ENCODE peak calls at places on chromosomes 16 and 17, in four cellular contexts. Q, Y, V and K are unnamed samples. For H3K79me2, H3K4me1 and H3K9me3, the result is how much of the 10 kb centered on the place peaks cover.

GRCh38 chr17:49992191-49992932 is 2.7 kb downstream of the DLX3 start:
- DNase-seq in Q (no peak), V (no peak), Y (no peak), K (peak)

GRCh38 chr16:69338557-69339288 is 641 bp downstream of the COG8 start:
- DNase-seq in V (no peak), Y (peak), Q (no peak), K (no peak)

GRCh38 chr17:7043544-7044268 is at the start of gene SLC16A11:
- DNase-seq in V (no peak), Y (peak), Q (no peak), K (peak)

GRCh38 chr17:79633154-79633553 is 22.3 kb upstream of the RBFOX3 start:
- DNase-seq in Q (no peak), Y (no peak), V (no peak), K (no peak)

GRCh38 chr16:29230671-29231091 is 175.8 kb downstream of the NPIPB11 start:
- DNase-seq in Q (peak), V (no peak), Y (no peak), K (peak)

GRCh38 chr16:2042666-2043295 is 4.9 kb downstream of the NTHL1 start:
- DNase-seq in Y (no peak), V (no peak), Q (no peak), K (no peak)

GRCh38 chr16:54177857-54178490 is 108.6 kb downstream of the IRX3 start:
- DNase-seq in V (no peak), Q (no peak), Y (no peak), K (no peak)

GRCh38 chr17:76532072-76532651 is 5.3 kb downstream of the CYGB start:
- DNase-seq in V (no peak), Q (no peak), Y (no peak), K (no peak)

GRCh38 chr17:13352747-13353415 is 248.8 kb downstream of the HS3ST3A1 start:
- DNase-seq in Y (no peak), V (no peak), Q (no peak), K (no peak)

GRCh38 chr17:78763561-78763960 is 18.5 kb downstream of the CYTH1 start:
- DNase-seq in Q (no peak), V (no peak), Y (no peak), K (no peak)

GRCh38 chr16:71384073-71384724 is 25.7 kb downstream of the CALB2 start:
- DNase-seq in V (no peak), Q (no peak), Y (no peak), K (no peak)

GRCh38 chr17:44878627-44879221 is 20.5 kb downstream of the EFTUD2 start:
- DNase-seq in V (peak), Q (peak), Y (peak), K (peak)

GRCh38 chr17:3316836-3317235 is 18.7 kb upstream of the OR3A1 start:
- DNase-seq in Y (no peak), Q (no peak), V (no peak), K (no peak)

GRCh38 chr17:40646791-40647548 is 648 bp downstream of the SMARCE1 start:
- DNase-seq in Q (no peak), Y (peak), V (peak), K (peak)

GRCh38 chr16:12539185-12539929 is 264.3 kb downstream of the CPPED1 start:
- DNase-seq in V (no peak), Q (peak), Y (no peak), K (no peak)

GRCh38 chr17:82271401-82271800 is 2.1 kb downstream of the CSNK1D start:
- DNase-seq in Y (no peak), V (no peak), Q (no peak), K (no peak)

GRCh38 chr17:82274134-82275020 is 877 bp upstream of the CSNK1D start:
- DNase-seq in V (no peak), Q (no peak), Y (no peak), K (no peak)

GRCh38 chr17:82272495-82273326 is 789 bp downstream of the CSNK1D start:
- DNase-seq in Q (no peak), Y (peak), V (no peak), K (peak)

GRCh38 chr17:82275326-82275725 is 1.8 kb upstream of the CSNK1D start:
- DNase-seq in Q (no peak), Y (no peak), V (no peak), K (no peak)

GRCh38 chr17:82273327-82274133 is at the start of gene CSNK1D:
- DNase-seq in Q (peak), V (peak), Y (peak), K (peak)
- H3K79me2 ChIP-seq in Q (under half), V (under half), Y (under half), K (under half)

GRCh38 chr17:75110307-75110937 is 653 bp downstream of the ARMC7 start:
- DNase-seq in Q (no peak), Y (no peak), V (no peak), K (peak)
- H3K4me1 ChIP-seq in Q (under half), Y (under half), V (under half), K (under half)

DNA sequence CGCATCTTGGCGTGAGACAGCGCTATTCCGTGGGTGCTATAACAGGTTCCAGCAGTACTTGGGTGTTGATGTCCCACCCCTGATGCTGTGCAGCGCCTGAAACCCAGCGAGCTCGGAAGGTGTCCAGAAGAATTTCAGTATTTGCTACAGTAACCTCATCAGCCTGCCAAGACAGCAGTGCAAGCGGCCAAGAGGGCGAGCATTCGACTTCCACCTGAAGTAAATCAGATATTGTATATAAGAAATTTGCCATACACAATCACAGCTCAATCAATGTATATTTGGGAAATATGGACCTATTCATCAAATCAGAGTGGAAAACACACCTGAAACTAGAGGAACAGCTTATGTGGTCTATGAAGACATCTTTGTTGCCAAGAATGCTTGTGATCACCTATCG is 13.0 kb downstream of the APPBP2 start:
- DNase-seq in Q (no peak), Y (no peak), V (no peak), K (no peak)
- H3K9me3 ChIP-seq in Q (under half), Y (under half), V (under half), K (under half)

GRCh38 chr17:57601328-57601727 is 143.8 kb downstream of the CCDC182 start:
- DNase-seq in V (no peak), Q (no peak), Y (no peak), K (no peak)
- H3K79me2 ChIP-seq in V (under half), Q (under half), Y (under half), K (under half)

DNA sequence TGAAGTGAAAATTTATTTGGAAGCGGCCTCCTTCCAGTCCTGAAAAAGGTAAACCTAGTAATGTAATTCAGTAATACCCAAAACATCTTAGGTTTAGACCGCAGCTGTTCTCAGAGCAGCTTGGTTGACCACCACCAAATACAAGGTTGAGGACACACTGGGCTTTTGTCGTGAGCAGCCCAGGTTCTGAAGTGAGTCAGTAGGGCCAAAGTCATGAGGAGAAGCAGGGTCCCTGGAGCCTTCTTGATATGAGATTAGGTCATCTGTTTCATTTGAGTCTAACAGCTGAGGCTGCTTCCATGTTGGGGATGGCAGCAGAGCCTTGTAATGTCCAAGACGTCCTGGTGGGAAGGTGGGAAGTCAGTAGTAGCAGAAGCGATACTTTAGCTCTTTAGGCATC is 2.2 kb downstream of the ALKBH5 start:
- DNase-seq in V (no peak), Y (no peak), Q (peak), K (no peak)
- H3K4me1 ChIP-seq in V (under half), Y (under half), Q (under half), K (under half)

DNA sequence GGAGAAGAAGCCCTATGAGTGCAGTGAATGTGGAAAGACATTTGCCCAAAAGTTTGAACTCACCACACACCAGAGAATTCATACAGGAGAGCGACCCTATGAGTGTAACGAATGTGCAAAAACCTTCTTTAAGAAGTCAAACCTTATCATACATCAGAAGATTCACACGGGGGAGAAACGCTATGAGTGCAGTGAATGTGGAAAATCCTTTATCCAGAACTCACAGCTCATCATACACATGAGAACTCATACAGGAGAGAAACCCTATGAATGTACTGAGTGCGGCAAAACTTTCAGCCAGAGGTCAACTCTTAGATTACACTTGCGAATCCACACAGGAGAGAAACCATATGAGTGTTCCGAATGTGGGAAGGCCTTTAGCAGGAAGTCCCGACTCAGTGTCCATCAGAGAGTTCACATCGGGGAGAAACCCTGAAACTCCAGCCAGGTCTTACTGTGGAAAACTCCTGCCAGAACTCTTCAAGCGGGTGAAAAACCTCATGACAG is 21.6 kb downstream of the ZFP1 start:
- DNase-seq in Q (no peak), Y (no peak), V (no peak), K (no peak)
- H3K9me3 ChIP-seq in Q (under half), Y (under half), V (under half), K (under half)

DNA sequence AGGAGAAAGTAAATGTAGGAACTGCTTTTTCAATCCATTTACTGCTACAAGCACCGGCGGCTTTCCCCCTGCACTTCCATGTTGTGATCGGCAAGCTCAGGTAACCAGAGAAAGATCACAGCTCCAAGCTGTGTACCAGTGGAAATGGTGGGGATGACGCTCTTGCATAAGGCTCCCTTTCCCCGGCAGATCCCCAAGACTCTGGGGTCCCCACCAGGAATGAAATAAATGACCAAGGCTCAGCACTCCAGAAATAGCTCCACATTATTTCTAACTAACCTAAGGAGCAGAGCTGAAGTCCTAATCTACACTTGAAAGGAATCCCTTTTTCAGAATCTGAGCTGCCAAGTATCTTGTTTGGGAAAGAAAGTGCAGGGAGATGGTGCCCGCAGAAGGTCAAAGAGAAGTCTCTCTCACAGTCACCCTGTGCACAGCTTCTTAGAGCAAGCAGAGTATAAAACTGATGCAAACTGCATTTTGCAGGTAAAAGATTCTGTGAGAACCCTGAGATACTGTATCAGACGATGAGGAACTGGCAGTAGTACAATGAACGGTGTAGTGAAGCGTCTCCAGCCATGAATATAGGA is 11.1 kb downstream of the GRB2 start:
- DNase-seq in V (no peak), Q (no peak), Y (no peak), K (no peak)
- H3K79me2 ChIP-seq in V (half or more), Q (half or more), Y (half or more), K (half or more)

GRCh38 chr17:57421393-57421717 is 165.0 kb downstream of the MSI2 start:
- DNase-seq in V (no peak), Q (no peak), Y (no peak), K (no peak)

GRCh38 chr17:57420674-57421392 is 164.5 kb downstream of the MSI2 start:
- DNase-seq in Q (no peak), Y (no peak), V (no peak), K (no peak)

GRCh38 chr17:57423541-57423940 is 167.2 kb downstream of the MSI2 start:
- DNase-seq in Y (no peak), Q (no peak), V (no peak), K (no peak)

GRCh38 chr17:57424273-57424672 is 167.9 kb downstream of the MSI2 start:
- DNase-seq in V (no peak), Y (no peak), Q (no peak), K (no peak)

DNA sequence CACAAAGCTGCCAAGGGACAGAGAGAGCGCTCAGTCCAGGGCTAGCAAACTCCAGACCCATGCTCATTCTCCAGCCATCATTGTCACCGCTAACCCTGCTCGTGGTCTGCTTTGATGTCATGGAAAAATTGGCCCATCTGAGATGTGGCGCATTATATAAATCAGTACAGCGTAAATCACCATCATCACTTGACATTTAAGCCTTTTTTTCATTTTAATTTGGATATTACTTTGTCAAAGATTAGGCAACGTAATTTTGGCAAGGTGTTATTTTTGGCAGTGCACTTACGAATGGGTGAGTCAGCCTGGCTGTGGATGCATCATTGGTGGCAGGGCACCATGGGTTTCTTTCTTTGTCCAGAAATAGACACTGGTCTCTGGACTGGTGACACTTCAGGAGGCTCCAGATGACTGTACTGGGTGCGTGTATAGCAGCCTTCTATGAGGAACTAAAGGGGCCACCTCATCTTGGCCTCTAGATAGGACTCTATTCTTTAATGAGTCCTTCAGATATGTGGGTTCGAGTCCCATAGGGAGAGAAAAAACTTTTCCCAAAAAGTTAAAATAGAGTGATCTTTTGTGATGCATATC is 166.3 kb downstream of the MSI2 start:
- DNase-seq in Q (peak), V (peak), Y (no peak), K (no peak)
- H3K4me1 ChIP-seq in Q (under half), V (half or more), Y (under half), K (under half)